ENCODE peak calls at places on chromosome 6, in ten cellular contexts. I, C, P, D, J, O, Q, R, A and Y are unnamed samples.
A peak's percentile ranks its signal among the peaks of the same experiment; 100 is the strongest.

GRCh38 chr6:3568396-3569082 is 111.7 kb upstream of the SLC22A23 start:
- ATAC-seq in I (no peak), C (no peak), P (no peak), D (no peak), J (no peak), O (no peak), Q (no peak), R (no peak), A (no peak), Y (no peak)

GRCh38 chr6:31383149-31383548 is 20.2 kb upstream of the MICA start:
- ATAC-seq in I (no peak), C (no peak), P (peak; percentile 97), D (no peak), J (peak; percentile 85), O (peak; percentile 75), Q (no peak), R (no peak), A (no peak), Y (no peak)

GRCh38 chr6:103273048-103273447 is 1586.7 kb downstream of the HACE1 start:
- ATAC-seq in I (no peak), C (no peak), P (no peak), D (no peak), J (no peak), O (no peak), Q (no peak), R (no peak), A (no peak), Y (no peak)

GRCh38 chr6:26170181-26170580 is 83.0 kb downstream of the HFE start:
- ATAC-seq in I (no peak), C (no peak), P (peak; percentile 31), D (no peak), J (peak; percentile 39), O (no peak), Q (no peak), R (no peak), A (no peak), Y (no peak)

GRCh38 chr6:108748063-108748462 is 100.2 kb upstream of the ARMC2 start:
- ATAC-seq in I (peak; percentile 20), C (no peak), P (peak; percentile 80), D (no peak), J (no peak), O (peak; percentile 78), Q (no peak), R (no peak), A (no peak), Y (no peak)

GRCh38 chr6:73898599-73898998 is 202.6 kb downstream of the CD109 start:
- ATAC-seq in I (no peak), C (no peak), P (no peak), D (no peak), J (no peak), O (no peak), Q (no peak), R (no peak), A (no peak), Y (no peak)

GRCh38 chr6:8803181-8803760 is 367.9 kb upstream of the SLC35B3 start:
- ATAC-seq in I (no peak), C (no peak), P (no peak), D (no peak), J (no peak), O (no peak), Q (no peak), R (no peak), A (no peak), Y (no peak)

GRCh38 chr6:52209672-52210626 is 23.8 kb downstream of the IL17A start:
- ATAC-seq in I (no peak), C (no peak), P (peak; percentile 90), D (no peak), J (no peak), O (peak; percentile 65), Q (no peak), R (no peak), A (no peak), Y (no peak)

GRCh38 chr6:17988422-17988944 is 1.0 kb upstream of the KIF13A start:
- ATAC-seq in I (peak; percentile 8), C (peak; percentile 31), P (peak; percentile 1), D (no peak), J (no peak), O (no peak), Q (no peak), R (no peak), A (no peak), Y (no peak)

GRCh38 chr6:11785953-11786579 is 7.5 kb upstream of the ADTRP start:
- ATAC-seq in I (peak; percentile 90), C (peak; percentile 85), P (peak; percentile 94), D (peak; percentile 85), J (peak; percentile 93), O (peak; percentile 89), Q (peak; percentile 66), R (peak; percentile 81), A (no peak), Y (peak; percentile 84)

GRCh38 chr6:137283940-137284910 is 65.0 kb upstream of the IFNGR1 start:
- ATAC-seq in I (peak; percentile 78), C (no peak), P (peak; percentile 97), D (no peak), J (peak; percentile 83), O (peak; percentile 78), Q (no peak), R (no peak), A (no peak), Y (peak; percentile 70)

GRCh38 chr6:21149460-21149859 is 444.1 kb upstream of the SOX4 start:
- ATAC-seq in I (no peak), C (no peak), P (no peak), D (no peak), J (no peak), O (no peak), Q (no peak), R (no peak), A (no peak), Y (no peak)